ENCODE peak calls at places on chromosomes 4 and X, in four cellular contexts. Z is H1, L is HepG2, N is HCT116. O is an unnamed sample.
A peak's percentile ranks its signal among the peaks of the same experiment; 100 is the strongest.

GRCh38 chr4:81352476-81352875 is 119.2 kb downstream of the RASGEF1B start:
- DNase-seq in Z (no peak), L (no peak), N (no peak), O (no peak)

GRCh38 chr4:98778206-98778605 is 119.8 kb upstream of the TSPAN5 start:
- DNase-seq in Z (no peak), L (peak; percentile 87), N (no peak), O (no peak)

GRCh38 chrX:152072236-152072635 is 66.1 kb downstream of the MAGEA10 start:
- DNase-seq in Z (no peak), L (peak; percentile 0), N (no peak), O (peak; percentile 4)

GRCh38 chr4:111579767-111580166 is 565.5 kb upstream of the FAM241A start:
- DNase-seq in Z (no peak), L (no peak), N (no peak), O (no peak)

GRCh38 chr4:30837131-30837539 is 117.0 kb downstream of the PCDH7 start:
- DNase-seq in Z (no peak), L (no peak), N (peak; percentile 81), O (no peak)

GRCh38 chr4:126530996-126531585 is 1101.7 kb upstream of the INTU start:
- DNase-seq in Z (no peak), L (no peak), N (no peak), O (no peak)

GRCh38 chr4:139028191-139028661 is 12.6 kb downstream of the NOCT start:
- DNase-seq in Z (no peak), L (no peak), N (no peak), O (no peak)

GRCh38 chr4:124641715-124642380 is 70.7 kb downstream of the ANKRD50 start:
- DNase-seq in Z (no peak), L (no peak), N (peak; percentile 91), O (no peak)

GRCh38 chr4:187073820-187074219 is 350.2 kb upstream of the FAT1 start:
- DNase-seq in Z (no peak), L (no peak), N (no peak), O (no peak)

GRCh38 chrX:12979011-12979629 is 4.2 kb downstream of the TMSB4X start:
- DNase-seq in Z (no peak), L (no peak), N (no peak), O (no peak)

GRCh38 chr4:25350561-25350960 is 26.5 kb upstream of the ANAPC4 start:
- DNase-seq in Z (no peak), L (no peak), N (no peak), O (no peak)

GRCh38 chr4:1793496-1793840 is 375 bp downstream of the FGFR3 start:
- DNase-seq in Z (no peak), L (no peak), N (no peak), O (peak; percentile 73)

GRCh38 chrX:12961191-12961718 is 13.7 kb upstream of the TMSB4X start:
- DNase-seq in Z (no peak), L (no peak), N (no peak), O (no peak)

GRCh38 chr4:67684839-67685531 is 16.0 kb downstream of the UBA6 start:
- DNase-seq in Z (no peak), L (no peak), N (no peak), O (no peak)

GRCh38 chr4:164337219-164337944 is 416.5 kb upstream of the SMIM31 start:
- DNase-seq in Z (no peak), L (no peak), N (no peak), O (no peak)

GRCh38 chrX:48937065-48937907 is 18.5 kb upstream of the PIM2 start:
- DNase-seq in Z (no peak), L (no peak), N (no peak), O (peak; percentile 62)

GRCh38 chr4:78517050-78517652 is 34.4 kb upstream of the ANXA3 start:
- DNase-seq in Z (no peak), L (peak; percentile 11), N (no peak), O (no peak)

GRCh38 chrX:129792586-129793291 is 13.0 kb downstream of the SASH3 start:
- DNase-seq in Z (no peak), L (no peak), N (no peak), O (no peak)

GRCh38 chr4:173301518-173302201 is 32.5 kb downstream of the HMGB2 start:
- DNase-seq in Z (no peak), L (no peak), N (peak; percentile 3), O (peak; percentile 18)

GRCh38 chr4:185831125-185831815 is 19.3 kb upstream of the SORBS2 start:
- DNase-seq in Z (no peak), L (no peak), N (no peak), O (no peak)

GRCh38 chr4:15295421-15296162 is 132.2 kb upstream of the C1QTNF7 start:
- DNase-seq in Z (no peak), L (no peak), N (no peak), O (no peak)

GRCh38 chr4:138677651-138678202 is 337.9 kb upstream of the NOCT start:
- DNase-seq in Z (no peak), L (no peak), N (no peak), O (no peak)

GRCh38 chr4:187286536-187286935 is 562.9 kb upstream of the FAT1 start:
- DNase-seq in Z (no peak), L (no peak), N (no peak), O (no peak)

GRCh38 chr4:70754470-70754869 is 32.7 kb downstream of the RUFY3 start:
- DNase-seq in Z (no peak), L (no peak), N (no peak), O (no peak)

GRCh38 chr4:185817403-185817818 is 5.4 kb upstream of the SORBS2 start:
- DNase-seq in Z (no peak), L (peak; percentile 45), N (no peak), O (no peak)

GRCh38 chr4:168484626-168485025 is 4.3 kb upstream of the DDX60L start:
- DNase-seq in Z (no peak), L (no peak), N (no peak), O (no peak)

GRCh38 chr4:102422843-102423242 is 77.6 kb upstream of the SLC39A8 start:
- DNase-seq in Z (no peak), L (no peak), N (no peak), O (no peak)

GRCh38 chr4:147994076-147994475 is 262.2 kb downstream of the ARHGAP10 start:
- DNase-seq in Z (no peak), L (no peak), N (no peak), O (no peak)

GRCh38 chr4:81314196-81314896 is 99.3 kb upstream of the PRKG2 start:
- DNase-seq in Z (no peak), L (no peak), N (no peak), O (no peak)

GRCh38 chr4:126338572-126338971 is 1023.8 kb downstream of the FAT4 start:
- DNase-seq in Z (no peak), L (no peak), N (no peak), O (no peak)

GRCh38 chrX:150547511-150548115 is 20.8 kb upstream of the MTM1 start:
- DNase-seq in Z (no peak), L (no peak), N (no peak), O (peak; percentile 68)

GRCh38 chr4:70589785-70590184 is 2.3 kb upstream of the AMBN start:
- DNase-seq in Z (no peak), L (no peak), N (no peak), O (no peak)

GRCh38 chr4:105184316-105184988 is 37.8 kb downstream of the TET2 start:
- DNase-seq in Z (no peak), L (no peak), N (peak; percentile 1), O (no peak)

GRCh38 chrX:153446950-153447580 is 1.2 kb upstream of the TREX2 start:
- DNase-seq in Z (no peak), L (no peak), N (no peak), O (no peak)

DNA sequence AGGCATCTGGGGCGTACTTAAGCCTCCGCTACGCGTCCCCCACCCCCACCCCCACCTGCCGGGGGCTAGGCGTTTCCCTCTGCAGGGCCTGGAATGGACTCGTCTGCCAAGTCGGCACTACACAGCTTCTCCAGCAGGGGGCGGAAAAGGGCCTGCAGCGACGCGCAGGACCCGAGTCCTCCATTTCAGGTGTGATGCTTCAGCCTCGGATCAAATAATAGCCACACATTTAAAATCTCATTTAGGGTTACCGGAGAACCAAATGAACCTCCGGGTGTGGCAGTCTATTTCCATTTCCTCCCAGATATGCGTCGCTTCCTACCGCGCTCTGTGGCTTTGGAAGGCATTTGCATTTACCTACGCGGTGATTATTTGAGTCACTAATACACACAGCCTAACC is 2.9 kb downstream of the PAK3 start:
- DNase-seq in Z (no peak), L (peak; percentile 1), N (peak; percentile 29), O (peak; percentile 55)
- TF ChIP-seq FOSL1 in Z (no peak), L (no peak), N (no peak), O (no peak)

GRCh38 chr4:181189751-181190150 is 1053.5 kb upstream of the TENM3 start:
- DNase-seq in Z (no peak), L (no peak), N (no peak), O (no peak)

GRCh38 chr4:181193162-181193930 is 1049.9 kb upstream of the TENM3 start:
- DNase-seq in Z (no peak), L (no peak), N (no peak), O (no peak)

DNA sequence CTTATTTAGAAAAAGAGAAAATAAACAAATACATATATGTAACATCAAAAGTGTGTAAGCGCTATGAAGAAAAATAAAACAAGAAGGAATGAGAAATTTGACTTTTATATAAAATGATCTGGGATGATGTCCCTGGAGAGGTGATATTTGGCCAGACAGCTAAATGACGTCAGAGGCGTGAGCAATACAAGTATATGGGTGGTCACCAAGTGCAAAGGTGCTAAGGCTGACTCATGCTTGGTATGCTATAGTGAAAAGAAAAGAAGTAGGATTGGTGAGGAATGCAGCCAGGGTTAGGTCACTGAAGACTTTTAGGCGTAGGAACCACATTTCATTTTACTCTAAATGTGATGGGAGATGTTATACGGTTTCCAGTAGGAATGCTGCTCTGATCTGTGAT is 1049.1 kb upstream of the TENM3 start:
- DNase-seq in Z (no peak), L (no peak), N (no peak), O (no peak)
- TF ChIP-seq FOSL1 in Z (no peak), L (no peak), N (no peak), O (no peak)

DNA sequence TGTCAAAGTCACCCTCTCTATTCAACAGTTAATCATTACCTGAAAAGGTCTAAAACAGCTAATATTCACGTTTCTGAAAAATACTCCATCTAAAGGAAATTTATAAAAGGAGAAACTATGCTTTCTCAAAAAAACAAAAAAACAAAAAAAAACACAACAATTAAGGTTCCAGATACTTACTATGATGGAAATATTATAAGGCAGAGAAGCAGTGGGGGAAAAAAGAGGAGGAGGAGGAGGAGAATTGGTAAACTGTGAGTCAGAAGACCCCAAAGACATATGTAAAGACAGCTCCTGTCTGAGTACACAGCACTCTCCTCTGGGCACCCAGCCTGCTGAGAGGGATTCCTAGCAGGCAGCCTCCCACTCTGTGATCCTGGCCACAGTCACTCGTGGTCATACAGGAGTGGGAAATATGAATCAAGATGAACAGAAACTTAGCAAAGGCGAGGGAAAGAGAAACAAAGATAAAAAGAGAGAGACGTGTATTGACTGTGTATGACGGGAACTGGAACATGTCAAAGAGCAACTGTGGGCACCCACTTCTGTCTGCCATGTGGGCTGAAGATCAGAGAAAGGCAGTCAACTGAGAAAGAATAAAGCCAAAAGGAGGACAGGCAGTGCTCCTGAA is 12.5 kb downstream of the KLHL15 start:
- DNase-seq in Z (no peak), L (no peak), N (no peak), O (no peak)
- TF ChIP-seq FOSL1 in Z (no peak), L (no peak), N (no peak), O (no peak)

GRCh38 chrX:69615323-69615722 is 590 bp upstream of the EDA start:
- DNase-seq in Z (no peak), L (no peak), N (no peak), O (no peak)

GRCh38 chrX:69615779-69616519 is at the start of gene EDA:
- DNase-seq in Z (peak; percentile 57), L (peak; percentile 73), N (peak; percentile 61), O (peak; percentile 73)

GRCh38 chrX:69614896-69615295 is 1.0 kb upstream of the EDA start:
- DNase-seq in Z (no peak), L (no peak), N (no peak), O (no peak)

GRCh38 chrX:69618803-69619202 is 2.9 kb downstream of the EDA start:
- DNase-seq in Z (no peak), L (peak; percentile 19), N (no peak), O (no peak)

GRCh38 chrX:69616520-69617203 is 749 bp downstream of the EDA start:
- DNase-seq in Z (no peak), L (peak; percentile 0), N (no peak), O (no peak)
- TF ChIP-seq FOSL1 in Z (no peak), L (no peak), N (no peak), O (no peak)